ENCODE peak calls at places on chromosome 17, in nine cellular contexts. One of them, this sample, is unnamed.

GRCh38 chr17:78341559-78342437 is 18.1 kb downstream of the SOCS3 start:
- DNase-seq in spleen: peak; percentile 92
- DNase-seq in AG10803: peak; percentile 84
- DNase-seq in left lung: peak; percentile 95
- DNase-seq in NB4: no peak
- DNase-seq in A549: peak; percentile 77
- DNase-seq in ovary: peak; percentile 88
- DNase-seq in fibroblast of lung: peak; percentile 83
- DNase-seq in BE2C: peak; percentile 62
- DNase-seq in this sample: peak; percentile 85

GRCh38 chr17:79160980-79161621 is 86.5 kb downstream of the ENGASE start:
- DNase-seq in spleen: no peak
- DNase-seq in AG10803: no peak
- DNase-seq in left lung: no peak
- DNase-seq in NB4: peak; percentile 46
- DNase-seq in A549: no peak
- DNase-seq in ovary: no peak
- DNase-seq in fibroblast of lung: no peak
- DNase-seq in BE2C: no peak
- DNase-seq in this sample: no peak

GRCh38 chr17:71963341-71963740 is 157.5 kb upstream of the SOX9 start:
- DNase-seq in spleen: no peak
- DNase-seq in AG10803: no peak
- DNase-seq in left lung: no peak
- DNase-seq in NB4: no peak
- DNase-seq in A549: no peak
- DNase-seq in ovary: no peak
- DNase-seq in fibroblast of lung: no peak
- DNase-seq in BE2C: peak; percentile 53
- DNase-seq in this sample: no peak

GRCh38 chr17:68763551-68763950 is 162.4 kb upstream of the FAM20A start:
- DNase-seq in spleen: no peak
- DNase-seq in AG10803: peak; percentile 16
- DNase-seq in left lung: no peak
- DNase-seq in NB4: no peak
- DNase-seq in A549: no peak
- DNase-seq in ovary: no peak
- DNase-seq in fibroblast of lung: peak; percentile 50
- DNase-seq in BE2C: no peak
- DNase-seq in this sample: no peak

GRCh38 chr17:32695864-32696263 is 181.1 kb downstream of the MYO1D start:
- DNase-seq in spleen: no peak
- DNase-seq in AG10803: no peak
- DNase-seq in left lung: no peak
- DNase-seq in NB4: no peak
- DNase-seq in A549: no peak
- DNase-seq in ovary: no peak
- DNase-seq in fibroblast of lung: no peak
- DNase-seq in BE2C: no peak
- DNase-seq in this sample: no peak

GRCh38 chr17:75975757-75976174 is 3.2 kb downstream of the ACOX1 start:
- DNase-seq in spleen: no peak
- DNase-seq in AG10803: no peak
- DNase-seq in left lung: no peak
- DNase-seq in NB4: no peak
- DNase-seq in A549: no peak
- DNase-seq in ovary: no peak
- DNase-seq in fibroblast of lung: no peak
- DNase-seq in BE2C: no peak
- DNase-seq in this sample: no peak

GRCh38 chr17:31156326-31156725 is 61.5 kb downstream of the NF1 start:
- DNase-seq in spleen: no peak
- DNase-seq in AG10803: peak; percentile 84
- DNase-seq in left lung: no peak
- DNase-seq in NB4: no peak
- DNase-seq in A549: no peak
- DNase-seq in ovary: no peak
- DNase-seq in fibroblast of lung: peak; percentile 90
- DNase-seq in BE2C: no peak
- DNase-seq in this sample: no peak

GRCh38 chr17:28174352-28175046 is 132.0 kb downstream of the NLK start:
- DNase-seq in spleen: no peak
- DNase-seq in AG10803: no peak
- DNase-seq in left lung: no peak
- DNase-seq in NB4: peak; percentile 37
- DNase-seq in A549: no peak
- DNase-seq in ovary: no peak
- DNase-seq in fibroblast of lung: peak; percentile 10
- DNase-seq in BE2C: no peak
- DNase-seq in this sample: no peak

GRCh38 chr17:51590071-51590470 is 329.7 kb downstream of the UTP18 start:
- DNase-seq in spleen: no peak
- DNase-seq in AG10803: no peak
- DNase-seq in left lung: no peak
- DNase-seq in NB4: no peak
- DNase-seq in A549: no peak
- DNase-seq in ovary: no peak
- DNase-seq in fibroblast of lung: no peak
- DNase-seq in BE2C: peak; percentile 14
- DNase-seq in this sample: no peak

GRCh38 chr17:41710472-41711090 is 1.6 kb upstream of the GAST start:
- DNase-seq in spleen: no peak
- DNase-seq in AG10803: peak; percentile 67
- DNase-seq in left lung: no peak
- DNase-seq in NB4: peak; percentile 66
- DNase-seq in A549: peak; percentile 62
- DNase-seq in ovary: no peak
- DNase-seq in fibroblast of lung: peak; percentile 91
- DNase-seq in BE2C: peak; percentile 84
- DNase-seq in this sample: no peak

GRCh38 chr17:12104831-12105230 is 84.2 kb downstream of the MAP2K4 start:
- DNase-seq in spleen: no peak
- DNase-seq in AG10803: no peak
- DNase-seq in left lung: no peak
- DNase-seq in NB4: no peak
- DNase-seq in A549: no peak
- DNase-seq in ovary: no peak
- DNase-seq in fibroblast of lung: no peak
- DNase-seq in BE2C: no peak
- DNase-seq in this sample: no peak

GRCh38 chr17:72416905-72417304 is 296.1 kb downstream of the SOX9 start:
- DNase-seq in spleen: no peak
- DNase-seq in AG10803: no peak
- DNase-seq in left lung: no peak
- DNase-seq in NB4: no peak
- DNase-seq in A549: no peak
- DNase-seq in ovary: no peak
- DNase-seq in fibroblast of lung: no peak
- DNase-seq in BE2C: no peak
- DNase-seq in this sample: no peak

GRCh38 chr17:81870155-81870977 is 771 bp downstream of the ARHGDIA start:
- DNase-seq in spleen: peak; percentile 91
- DNase-seq in AG10803: peak; percentile 45
- DNase-seq in left lung: peak; percentile 88
- DNase-seq in NB4: peak; percentile 58
- DNase-seq in A549: peak; percentile 69
- DNase-seq in ovary: peak; percentile 60
- DNase-seq in fibroblast of lung: peak; percentile 66
- DNase-seq in BE2C: peak; percentile 36
- DNase-seq in this sample: no peak

GRCh38 chr17:4808378-4808767 is 1.4 kb downstream of the PLD2 start:
- DNase-seq in spleen: no peak
- DNase-seq in AG10803: no peak
- DNase-seq in left lung: no peak
- DNase-seq in NB4: no peak
- DNase-seq in A549: no peak
- DNase-seq in ovary: peak; percentile 71
- DNase-seq in fibroblast of lung: no peak
- DNase-seq in BE2C: no peak
- DNase-seq in this sample: peak; percentile 70

GRCh38 chr17:45221081-45221996 is at the start of gene FMNL1:
- DNase-seq in spleen: peak; percentile 98
- DNase-seq in AG10803: peak; percentile 15
- DNase-seq in left lung: peak; percentile 97
- DNase-seq in NB4: peak; percentile 87
- DNase-seq in A549: no peak
- DNase-seq in ovary: no peak
- DNase-seq in fibroblast of lung: no peak
- DNase-seq in BE2C: no peak
- DNase-seq in this sample: peak; percentile 76

GRCh38 chr17:61947367-61948078 is 19.7 kb upstream of the INTS2 start:
- DNase-seq in spleen: no peak
- DNase-seq in AG10803: no peak
- DNase-seq in left lung: no peak
- DNase-seq in NB4: no peak
- DNase-seq in A549: no peak
- DNase-seq in ovary: no peak
- DNase-seq in fibroblast of lung: no peak
- DNase-seq in BE2C: no peak
- DNase-seq in this sample: no peak

GRCh38 chr17:29617125-29617480 is 5.6 kb downstream of the CORO6 start:
- DNase-seq in spleen: peak; percentile 97
- DNase-seq in AG10803: peak; percentile 60
- DNase-seq in left lung: peak; percentile 95
- DNase-seq in NB4: peak; percentile 94
- DNase-seq in A549: peak; percentile 88
- DNase-seq in ovary: peak; percentile 66
- DNase-seq in fibroblast of lung: peak; percentile 67
- DNase-seq in BE2C: peak; percentile 78
- DNase-seq in this sample: peak; percentile 72

GRCh38 chr17:41586863-41587495 is at the start of gene KRT14:
- DNase-seq in spleen: no peak
- DNase-seq in AG10803: no peak
- DNase-seq in left lung: no peak
- DNase-seq in NB4: no peak
- DNase-seq in A549: no peak
- DNase-seq in ovary: no peak
- DNase-seq in fibroblast of lung: peak; percentile 3
- DNase-seq in BE2C: no peak
- DNase-seq in this sample: no peak

DNA sequence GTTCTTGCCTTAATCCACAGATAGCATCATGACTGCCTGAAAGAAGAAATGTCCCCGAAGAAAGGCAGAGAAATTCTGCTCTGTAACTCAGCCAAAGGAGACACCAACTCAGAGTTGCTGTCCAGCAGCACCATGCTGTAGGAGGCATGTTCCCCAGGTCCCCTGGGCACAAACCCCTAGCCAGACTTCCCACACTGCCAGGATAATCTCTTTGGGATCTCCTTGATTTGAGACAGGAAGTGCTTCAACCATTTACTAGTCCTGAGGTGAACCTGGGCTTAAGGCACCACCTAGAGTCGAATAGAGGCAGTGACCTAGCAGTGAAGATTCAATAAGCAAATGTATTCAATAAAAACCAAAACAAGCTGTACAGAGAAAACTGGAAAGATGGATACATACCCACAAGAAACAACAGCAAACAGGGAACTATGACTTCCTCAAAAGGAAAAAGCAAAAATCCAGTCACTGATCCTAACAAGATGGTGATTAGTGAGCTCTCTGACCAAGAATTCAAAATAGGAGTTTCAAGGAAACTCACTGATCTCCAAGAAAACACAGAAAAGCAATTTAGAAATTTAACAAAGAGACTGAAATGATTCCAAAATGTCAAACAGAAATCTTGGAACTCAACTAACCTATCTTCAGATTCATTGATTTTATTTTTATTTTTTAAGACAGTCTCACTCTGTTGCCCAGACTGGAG is 5.7 kb downstream of the OR4D2 start:
- DNase-seq in spleen: no peak
- DNase-seq in AG10803: no peak
- DNase-seq in left lung: no peak
- DNase-seq in NB4: peak; percentile 55
- DNase-seq in A549: peak; percentile 75
- DNase-seq in ovary: no peak
- DNase-seq in fibroblast of lung: peak; percentile 6
- DNase-seq in BE2C: no peak
- DNase-seq in this sample: no peak
- TF ChIP-seq CTCF in spleen: peak; percentile 62
- TF ChIP-seq CTCF in AG10803: peak; percentile 31
- TF ChIP-seq CTCF in left lung: peak; percentile 21
- TF ChIP-seq CTCF in NB4: peak; percentile 49
- TF ChIP-seq CTCF in A549: peak; percentile 61
- TF ChIP-seq CTCF in ovary: no peak
- TF ChIP-seq CTCF in fibroblast of lung: peak; percentile 8
- TF ChIP-seq CTCF in BE2C: peak; percentile 67
- TF ChIP-seq CTCF in this sample: peak; percentile 53

DNA sequence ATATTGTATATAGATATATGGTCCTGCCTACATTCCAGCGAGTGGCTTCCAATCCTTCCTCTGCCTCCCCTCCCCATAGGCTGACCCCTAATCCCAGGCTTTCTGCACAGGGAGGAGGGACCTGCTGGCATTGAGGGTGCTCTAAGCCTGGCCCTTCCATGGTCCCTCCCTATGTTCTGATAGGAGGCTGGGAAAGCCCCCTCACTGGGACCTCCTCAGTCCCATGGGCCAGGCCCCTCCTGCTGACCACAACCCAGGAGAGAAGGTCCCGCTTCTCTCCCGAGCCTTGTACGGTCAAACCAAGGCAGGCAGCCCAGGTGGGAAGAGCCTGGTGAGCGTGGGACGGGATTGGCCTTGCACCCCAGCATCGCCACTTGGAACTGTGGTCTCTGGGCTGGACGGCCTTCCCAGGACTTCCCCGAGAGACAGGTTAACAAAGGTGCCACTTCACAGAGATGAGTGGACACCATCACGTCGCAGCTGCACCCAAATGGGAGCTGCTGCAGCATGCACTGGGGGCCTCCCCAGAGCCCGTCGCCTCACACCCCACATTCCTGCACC is 859 bp downstream of the ALDH3A1 start:
- DNase-seq in spleen: no peak
- DNase-seq in AG10803: no peak
- DNase-seq in left lung: no peak
- DNase-seq in NB4: no peak
- DNase-seq in A549: no peak
- DNase-seq in ovary: no peak
- DNase-seq in fibroblast of lung: no peak
- DNase-seq in BE2C: no peak
- DNase-seq in this sample: no peak
- H3K4me3 ChIP-seq in spleen: no peak overlapping the region
- H3K4me3 ChIP-seq in AG10803: no peak overlapping the region
- H3K4me3 ChIP-seq in left lung: no peak overlapping the region
- H3K4me3 ChIP-seq in NB4: no peak overlapping the region
- H3K4me3 ChIP-seq in A549: peak overlapping the region; percentile 53
- H3K4me3 ChIP-seq in ovary: no peak overlapping the region
- H3K4me3 ChIP-seq in fibroblast of lung: no peak overlapping the region
- H3K4me3 ChIP-seq in BE2C: no peak overlapping the region
- H3K4me3 ChIP-seq in this sample: no peak overlapping the region

GRCh38 chr17:15247891-15248529 is 17.1 kb downstream of the PMP22 start:
- DNase-seq in spleen: peak; percentile 27
- DNase-seq in AG10803: peak; percentile 17
- DNase-seq in left lung: no peak
- DNase-seq in NB4: no peak
- DNase-seq in A549: peak; percentile 31
- DNase-seq in ovary: no peak
- DNase-seq in fibroblast of lung: peak; percentile 27
- DNase-seq in BE2C: no peak
- DNase-seq in this sample: no peak
- TF ChIP-seq CTCF in spleen: peak; percentile 22
- TF ChIP-seq CTCF in AG10803: peak; percentile 44
- TF ChIP-seq CTCF in left lung: no peak
- TF ChIP-seq CTCF in NB4: peak; percentile 48
- TF ChIP-seq CTCF in A549: peak; percentile 51
- TF ChIP-seq CTCF in ovary: no peak
- TF ChIP-seq CTCF in fibroblast of lung: peak; percentile 28
- TF ChIP-seq CTCF in BE2C: peak; percentile 41
- TF ChIP-seq CTCF in this sample: peak; percentile 20

GRCh38 chr17:8435245-8436168 is at the start of gene NDEL1:
- DNase-seq in spleen: peak; percentile 100
- DNase-seq in AG10803: peak; percentile 98
- DNase-seq in left lung: peak; percentile 100
- DNase-seq in NB4: peak; percentile 95
- DNase-seq in A549: peak; percentile 98
- DNase-seq in ovary: peak; percentile 99
- DNase-seq in fibroblast of lung: peak; percentile 97
- DNase-seq in BE2C: peak; percentile 97
- DNase-seq in this sample: peak; percentile 99
- H3K4me3 ChIP-seq in spleen: peak within 1 kb of the TSS; percentile 77
- H3K4me3 ChIP-seq in AG10803: peak within 1 kb of the TSS; percentile 76
- H3K4me3 ChIP-seq in left lung: peak within 1 kb of the TSS; percentile 75
- H3K4me3 ChIP-seq in NB4: peak within 1 kb of the TSS; percentile 88
- H3K4me3 ChIP-seq in A549: peak within 1 kb of the TSS; percentile 95
- H3K4me3 ChIP-seq in ovary: peak within 1 kb of the TSS; percentile 89
- H3K4me3 ChIP-seq in fibroblast of lung: peak within 1 kb of the TSS; percentile 100
- H3K4me3 ChIP-seq in BE2C: peak within 1 kb of the TSS; percentile 81
- H3K4me3 ChIP-seq in this sample: peak within 1 kb of the TSS; percentile 99